ENCODE peak calls at places on chromosome 13, in six cellular contexts. One of them, this sample, is unnamed.

GRCh38 chr13:40170982-40171381 is 495.5 kb downstream of the FOXO1 start:
- DNase-seq in left ventricle myocardium inferior: no peak
- DNase-seq in neural progenitor cell: no peak
- DNase-seq in NCI-H1105 treated with DMSO at 0.1 percent for 48 hours: no peak
- DNase-seq in germinal center: no peak
- DNase-seq in iris pigment epithelial cell: no peak
- DNase-seq in this sample: no peak

GRCh38 chr13:30443957-30444404 is 21.7 kb downstream of the UBE2L5 start:
- DNase-seq in left ventricle myocardium inferior: no peak
- DNase-seq in neural progenitor cell: no peak
- DNase-seq in NCI-H1105 treated with DMSO at 0.1 percent for 48 hours: no peak
- DNase-seq in germinal center: peak; percentile 87
- DNase-seq in iris pigment epithelial cell: no peak
- DNase-seq in this sample: no peak

GRCh38 chr13:45162821-45163220 is 38.0 kb downstream of the KCTD4 start:
- DNase-seq in left ventricle myocardium inferior: no peak
- DNase-seq in neural progenitor cell: no peak
- DNase-seq in NCI-H1105 treated with DMSO at 0.1 percent for 48 hours: no peak
- DNase-seq in germinal center: no peak
- DNase-seq in iris pigment epithelial cell: peak; percentile 94
- DNase-seq in this sample: no peak

GRCh38 chr13:25752957-25753540 is 298.8 kb downstream of the SHISA2 start:
- DNase-seq in left ventricle myocardium inferior: peak; percentile 44
- DNase-seq in neural progenitor cell: no peak
- DNase-seq in NCI-H1105 treated with DMSO at 0.1 percent for 48 hours: no peak
- DNase-seq in germinal center: no peak
- DNase-seq in iris pigment epithelial cell: peak; percentile 72
- DNase-seq in this sample: no peak

GRCh38 chr13:93963266-93964131 is 516.0 kb downstream of the DCT start:
- DNase-seq in left ventricle myocardium inferior: no peak
- DNase-seq in neural progenitor cell: no peak
- DNase-seq in NCI-H1105 treated with DMSO at 0.1 percent for 48 hours: peak; percentile 79
- DNase-seq in germinal center: no peak
- DNase-seq in iris pigment epithelial cell: peak; percentile 70
- DNase-seq in this sample: no peak

GRCh38 chr13:76764429-76764828 is 121.8 kb downstream of the KCTD12 start:
- DNase-seq in left ventricle myocardium inferior: peak; percentile 67
- DNase-seq in neural progenitor cell: no peak
- DNase-seq in NCI-H1105 treated with DMSO at 0.1 percent for 48 hours: no peak
- DNase-seq in germinal center: no peak
- DNase-seq in iris pigment epithelial cell: peak; percentile 54
- DNase-seq in this sample: no peak

GRCh38 chr13:44004881-44005280 is 125.2 kb downstream of the LACC1 start:
- DNase-seq in left ventricle myocardium inferior: no peak
- DNase-seq in neural progenitor cell: no peak
- DNase-seq in NCI-H1105 treated with DMSO at 0.1 percent for 48 hours: no peak
- DNase-seq in germinal center: no peak
- DNase-seq in iris pigment epithelial cell: peak; percentile 84
- DNase-seq in this sample: no peak

GRCh38 chr13:107296804-107297203 is 728.9 kb upstream of the ARGLU1 start:
- DNase-seq in left ventricle myocardium inferior: no peak
- DNase-seq in neural progenitor cell: no peak
- DNase-seq in NCI-H1105 treated with DMSO at 0.1 percent for 48 hours: no peak
- DNase-seq in germinal center: no peak
- DNase-seq in iris pigment epithelial cell: peak; percentile 78
- DNase-seq in this sample: no peak

GRCh38 chr13:36029171-36029570 is 102.0 kb downstream of the DCLK1 start:
- DNase-seq in left ventricle myocardium inferior: no peak
- DNase-seq in neural progenitor cell: no peak
- DNase-seq in NCI-H1105 treated with DMSO at 0.1 percent for 48 hours: no peak
- DNase-seq in germinal center: no peak
- DNase-seq in iris pigment epithelial cell: peak; percentile 17
- DNase-seq in this sample: no peak

GRCh38 chr13:114071441-114071840 is 61.0 kb downstream of the RASA3 start:
- DNase-seq in left ventricle myocardium inferior: no peak
- DNase-seq in neural progenitor cell: peak; percentile 93
- DNase-seq in NCI-H1105 treated with DMSO at 0.1 percent for 48 hours: no peak
- DNase-seq in germinal center: no peak
- DNase-seq in iris pigment epithelial cell: no peak
- DNase-seq in this sample: no peak

GRCh38 chr13:25732146-25732865 is 319.5 kb downstream of the SHISA2 start:
- DNase-seq in left ventricle myocardium inferior: no peak
- DNase-seq in neural progenitor cell: no peak
- DNase-seq in NCI-H1105 treated with DMSO at 0.1 percent for 48 hours: no peak
- DNase-seq in germinal center: no peak
- DNase-seq in iris pigment epithelial cell: peak; percentile 36
- DNase-seq in this sample: no peak

GRCh38 chr13:50387124-50387581 is 371.9 kb downstream of the KCNRG start:
- DNase-seq in left ventricle myocardium inferior: peak; percentile 64
- DNase-seq in neural progenitor cell: peak; percentile 75
- DNase-seq in NCI-H1105 treated with DMSO at 0.1 percent for 48 hours: peak; percentile 61
- DNase-seq in germinal center: peak; percentile 58
- DNase-seq in iris pigment epithelial cell: peak; percentile 59
- DNase-seq in this sample: peak; percentile 98

GRCh38 chr13:114146629-114147028 is 14.2 kb upstream of the RASA3 start:
- DNase-seq in left ventricle myocardium inferior: no peak
- DNase-seq in neural progenitor cell: peak; percentile 51
- DNase-seq in NCI-H1105 treated with DMSO at 0.1 percent for 48 hours: no peak
- DNase-seq in germinal center: no peak
- DNase-seq in iris pigment epithelial cell: no peak
- DNase-seq in this sample: no peak

GRCh38 chr13:113602291-113602970 is 17.9 kb downstream of the TFDP1 start:
- DNase-seq in left ventricle myocardium inferior: no peak
- DNase-seq in neural progenitor cell: peak; percentile 15
- DNase-seq in NCI-H1105 treated with DMSO at 0.1 percent for 48 hours: no peak
- DNase-seq in germinal center: no peak
- DNase-seq in iris pigment epithelial cell: no peak
- DNase-seq in this sample: no peak

GRCh38 chr13:91311491-91311890 is 36.0 kb upstream of the MIR17HG start:
- DNase-seq in left ventricle myocardium inferior: no peak
- DNase-seq in neural progenitor cell: no peak
- DNase-seq in NCI-H1105 treated with DMSO at 0.1 percent for 48 hours: no peak
- DNase-seq in germinal center: no peak
- DNase-seq in iris pigment epithelial cell: no peak
- DNase-seq in this sample: no peak

GRCh38 chr13:33228645-33229445 is 56.7 kb downstream of the STARD13 start:
- DNase-seq in left ventricle myocardium inferior: no peak
- DNase-seq in neural progenitor cell: peak; percentile 51
- DNase-seq in NCI-H1105 treated with DMSO at 0.1 percent for 48 hours: peak; percentile 29
- DNase-seq in germinal center: peak; percentile 37
- DNase-seq in iris pigment epithelial cell: peak; percentile 78
- DNase-seq in this sample: peak; percentile 38

GRCh38 chr13:97975280-97975850 is 21.9 kb downstream of the IPO5 start:
- DNase-seq in left ventricle myocardium inferior: no peak
- DNase-seq in neural progenitor cell: no peak
- DNase-seq in NCI-H1105 treated with DMSO at 0.1 percent for 48 hours: no peak
- DNase-seq in germinal center: no peak
- DNase-seq in iris pigment epithelial cell: no peak
- DNase-seq in this sample: no peak

GRCh38 chr13:26682606-26683005 is 78.0 kb downstream of the GPR12 start:
- DNase-seq in left ventricle myocardium inferior: no peak
- DNase-seq in neural progenitor cell: no peak
- DNase-seq in NCI-H1105 treated with DMSO at 0.1 percent for 48 hours: no peak
- DNase-seq in germinal center: no peak
- DNase-seq in iris pigment epithelial cell: no peak
- DNase-seq in this sample: no peak

GRCh38 chr13:44207476-44207875 is 166.1 kb upstream of the SERP2 start:
- DNase-seq in left ventricle myocardium inferior: no peak
- DNase-seq in neural progenitor cell: no peak
- DNase-seq in NCI-H1105 treated with DMSO at 0.1 percent for 48 hours: no peak
- DNase-seq in germinal center: no peak
- DNase-seq in iris pigment epithelial cell: no peak
- DNase-seq in this sample: no peak

GRCh38 chr13:30681489-30682242 is 53.7 kb upstream of the ALOX5AP start:
- DNase-seq in left ventricle myocardium inferior: no peak
- DNase-seq in neural progenitor cell: no peak
- DNase-seq in NCI-H1105 treated with DMSO at 0.1 percent for 48 hours: no peak
- DNase-seq in germinal center: no peak
- DNase-seq in iris pigment epithelial cell: peak; percentile 88
- DNase-seq in this sample: no peak

GRCh38 chr13:110113284-110113764 is 193.6 kb downstream of the COL4A1 start:
- DNase-seq in left ventricle myocardium inferior: no peak
- DNase-seq in neural progenitor cell: no peak
- DNase-seq in NCI-H1105 treated with DMSO at 0.1 percent for 48 hours: no peak
- DNase-seq in germinal center: no peak
- DNase-seq in iris pigment epithelial cell: peak; percentile 85
- DNase-seq in this sample: no peak

GRCh38 chr13:70959376-70959775 is 851.1 kb upstream of the KLHL1 start:
- DNase-seq in left ventricle myocardium inferior: no peak
- DNase-seq in neural progenitor cell: no peak
- DNase-seq in NCI-H1105 treated with DMSO at 0.1 percent for 48 hours: no peak
- DNase-seq in germinal center: no peak
- DNase-seq in iris pigment epithelial cell: no peak
- DNase-seq in this sample: no peak

GRCh38 chr13:24605923-24606372 is 74.3 kb upstream of the ATP12A start:
- DNase-seq in left ventricle myocardium inferior: no peak
- DNase-seq in neural progenitor cell: peak; percentile 36
- DNase-seq in NCI-H1105 treated with DMSO at 0.1 percent for 48 hours: peak; percentile 4
- DNase-seq in germinal center: no peak
- DNase-seq in iris pigment epithelial cell: no peak
- DNase-seq in this sample: no peak

GRCh38 chr13:99056381-99057014 is 78.6 kb upstream of the DOCK9 start:
- DNase-seq in left ventricle myocardium inferior: no peak
- DNase-seq in neural progenitor cell: no peak
- DNase-seq in NCI-H1105 treated with DMSO at 0.1 percent for 48 hours: no peak
- DNase-seq in germinal center: no peak
- DNase-seq in iris pigment epithelial cell: no peak
- DNase-seq in this sample: no peak

This sample was measured in NCI-H526 treated with DMSO at 0.1 percent for 48 hours.